ENCODE peak calls at places on chromosomes 16 and 17, in seven cellular contexts. P is Peyer's patch, C is astrocyte, Q is A673, Y is AG04450, N is BJ, X is ovary. K is an unnamed sample. For H3K27me3, the result is how much of the 10 kb centered on the place peaks cover.

GRCh38 chr17:44906987-44907681 is 7.9 kb upstream of the EFTUD2 start:
- DNase-seq in P (no peak), C (peak), Q (no peak), Y (no peak), N (no peak), X (no peak), K (no peak)

GRCh38 chr16:27976990-27977389 is 86.5 kb downstream of the GSG1L start:
- DNase-seq in P (no peak), C (no peak), Q (no peak), Y (no peak), N (no peak), X (no peak), K (peak)

GRCh38 chr17:70913086-70913485 is 743.8 kb downstream of the KCNJ2 start:
- DNase-seq in P (no peak), C (peak), Q (no peak), Y (no peak), N (peak), X (no peak), K (no peak)

GRCh38 chr17:33990943-33991706 is 264.0 kb upstream of the CCL2 start:
- DNase-seq in P (no peak), C (no peak), Q (peak), Y (no peak), N (no peak), X (no peak), K (peak)

GRCh38 chr16:29767062-29767461 is 11.0 kb upstream of the ZG16 start:
- DNase-seq in P (no peak), C (no peak), Q (no peak), Y (no peak), N (no peak), X (no peak), K (no peak)

GRCh38 chr17:1147664-1148063 is 32.1 kb downstream of the ABR start:
- DNase-seq in P (no peak), C (peak), Q (peak), Y (no peak), N (no peak), X (no peak), K (no peak)

GRCh38 chr17:48483004-48483403 is 47.8 kb downstream of the HOXB1 start:
- DNase-seq in P (no peak), C (no peak), Q (no peak), Y (no peak), N (no peak), X (no peak), K (no peak)

GRCh38 chr17:17090642-17091103 is 48.4 kb downstream of the MPRIP start:
- DNase-seq in P (no peak), C (no peak), Q (no peak), Y (no peak), N (no peak), X (no peak), K (no peak)

GRCh38 chr17:18933102-18934058 is 18.6 kb upstream of the SLC5A10 start:
- DNase-seq in P (no peak), C (no peak), Q (no peak), Y (no peak), N (no peak), X (no peak), K (no peak)

GRCh38 chr16:85541619-85542547 is 71.2 kb upstream of the GSE1 start:
- DNase-seq in P (no peak), C (no peak), Q (no peak), Y (no peak), N (peak), X (no peak), K (no peak)

GRCh38 chr17:44786551-44787081 is 27.8 kb downstream of the ADAM11 start:
- DNase-seq in P (no peak), C (no peak), Q (no peak), Y (no peak), N (no peak), X (no peak), K (no peak)

GRCh38 chr16:79001156-79001997 is 599.2 kb downstream of the MAF start:
- DNase-seq in P (no peak), C (no peak), Q (no peak), Y (no peak), N (no peak), X (no peak), K (no peak)

GRCh38 chr17:61551255-61551742 is 39.7 kb downstream of the NACA2 start:
- DNase-seq in P (no peak), C (peak), Q (peak), Y (no peak), N (peak), X (no peak), K (no peak)

GRCh38 chr17:50841949-50842354 is 6.6 kb downstream of the WFIKKN2 start:
- DNase-seq in P (peak), C (peak), Q (peak), Y (no peak), N (no peak), X (peak), K (no peak)

GRCh38 chr16:4510747-4511426 is 27.7 kb downstream of the CDIP1 start:
- DNase-seq in P (no peak), C (no peak), Q (no peak), Y (no peak), N (no peak), X (no peak), K (no peak)

GRCh38 chr17:34533811-34534527 is 45.4 kb upstream of the TMEM132E start:
- DNase-seq in P (no peak), C (no peak), Q (no peak), Y (no peak), N (no peak), X (no peak), K (no peak)

GRCh38 chr17:75783069-75783783 is 1.4 kb upstream of the UNK start:
- DNase-seq in P (no peak), C (peak), Q (peak), Y (no peak), N (no peak), X (no peak), K (no peak)

GRCh38 chr17:58352843-58353719 is 1.1 kb upstream of the SUPT4H1 start:
- DNase-seq in P (peak), C (no peak), Q (peak), Y (no peak), N (no peak), X (peak), K (no peak)

GRCh38 chr17:76969598-76970172 is 101.5 kb downstream of the MGAT5B start:
- DNase-seq in P (no peak), C (peak), Q (peak), Y (no peak), N (no peak), X (no peak), K (no peak)

GRCh38 chr17:48996696-48997102 is 486 bp upstream of the IGF2BP1 start:
- DNase-seq in P (no peak), C (no peak), Q (no peak), Y (no peak), N (no peak), X (no peak), K (peak)

GRCh38 chr17:27380551-27380950 is 75.7 kb upstream of the KSR1 start:
- DNase-seq in P (no peak), C (no peak), Q (no peak), Y (no peak), N (no peak), X (no peak), K (no peak)

GRCh38 chr17:14784997-14785696 is 480.0 kb downstream of the PMP22 start:
- DNase-seq in P (no peak), C (no peak), Q (no peak), Y (no peak), N (no peak), X (no peak), K (no peak)

GRCh38 chr16:86982347-86982596 is 334.9 kb downstream of the C16orf95 start:
- DNase-seq in P (no peak), C (no peak), Q (no peak), Y (no peak), N (no peak), X (no peak), K (no peak)

GRCh38 chr17:59101178-59101577 is 5.5 kb downstream of the TRIM37 start:
- DNase-seq in P (no peak), C (no peak), Q (no peak), Y (no peak), N (no peak), X (no peak), K (no peak)

GRCh38 chr16:67865318-67865717 is 7.5 kb upstream of the EDC4 start:
- DNase-seq in P (no peak), C (no peak), Q (peak), Y (no peak), N (no peak), X (no peak), K (no peak)

GRCh38 chr17:67514998-67515397 is 137.9 kb downstream of the PITPNC1 start:
- DNase-seq in P (no peak), C (no peak), Q (no peak), Y (no peak), N (no peak), X (no peak), K (peak)

GRCh38 chr17:17269926-17270773 is 10.9 kb downstream of the COPS3 start:
- DNase-seq in P (no peak), C (no peak), Q (no peak), Y (no peak), N (no peak), X (no peak), K (no peak)

GRCh38 chr17:45857977-45858708 is 13.5 kb downstream of the SPPL2C start:
- DNase-seq in P (no peak), C (peak), Q (no peak), Y (no peak), N (no peak), X (no peak), K (no peak)

GRCh38 chr17:80782536-80783427 is 208.9 kb upstream of the CHMP6 start:
- DNase-seq in P (no peak), C (no peak), Q (no peak), Y (no peak), N (no peak), X (no peak), K (no peak)

GRCh38 chr17:47703191-47703591 is 9.2 kb downstream of the TBKBP1 start:
- DNase-seq in P (peak), C (no peak), Q (no peak), Y (no peak), N (no peak), X (peak), K (no peak)

GRCh38 chr16:19872935-19873334 is 11.7 kb downstream of the GPRC5B start:
- DNase-seq in P (no peak), C (no peak), Q (no peak), Y (no peak), N (no peak), X (no peak), K (no peak)

GRCh38 chr16:11047057-11047456 is 102.7 kb downstream of the CLEC16A start:
- DNase-seq in P (no peak), C (peak), Q (peak), Y (peak), N (peak), X (no peak), K (no peak)

GRCh38 chr17:82840431-82840831 is 609 bp upstream of the ZNF750 start:
- DNase-seq in P (no peak), C (no peak), Q (no peak), Y (no peak), N (no peak), X (no peak), K (no peak)

GRCh38 chr17:40124279-40125141 is 2.7 kb downstream of the MSL1 start:
- DNase-seq in P (no peak), C (peak), Q (no peak), Y (no peak), N (no peak), X (no peak), K (no peak)

DNA sequence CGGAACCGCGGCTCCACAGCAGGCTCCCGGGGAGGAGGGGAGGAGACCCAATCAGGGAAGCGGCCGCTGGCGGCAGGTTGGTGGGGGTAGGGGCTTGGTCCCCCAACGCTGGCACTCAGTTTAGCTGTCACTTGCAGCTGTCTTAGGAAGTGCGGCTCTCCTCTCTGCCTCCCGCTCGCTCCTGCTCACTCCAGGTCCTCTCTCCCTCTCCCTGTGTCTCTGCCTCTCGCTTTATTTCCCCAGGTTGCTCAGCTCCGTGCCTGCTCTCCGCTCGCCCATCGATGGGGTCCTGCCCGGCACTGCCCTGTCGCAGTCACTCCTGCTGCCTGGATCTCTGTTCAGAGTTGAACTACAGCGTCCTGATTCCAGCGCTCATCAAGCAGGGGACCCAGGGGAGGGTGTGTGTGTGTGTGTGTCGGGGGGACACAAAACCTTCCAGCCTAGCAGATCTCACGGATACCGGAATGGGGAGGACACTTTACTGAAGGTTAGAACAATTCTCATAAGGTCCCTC is 145.6 kb downstream of the ENGASE start:
- DNase-seq in P (no peak), C (no peak), Q (no peak), Y (no peak), N (no peak), X (no peak), K (no peak)
- H3K4me3 ChIP-seq in P (no peak), C (no peak), Q (no peak), Y (no peak), N (no peak), X (no peak), K (no peak)

DNA sequence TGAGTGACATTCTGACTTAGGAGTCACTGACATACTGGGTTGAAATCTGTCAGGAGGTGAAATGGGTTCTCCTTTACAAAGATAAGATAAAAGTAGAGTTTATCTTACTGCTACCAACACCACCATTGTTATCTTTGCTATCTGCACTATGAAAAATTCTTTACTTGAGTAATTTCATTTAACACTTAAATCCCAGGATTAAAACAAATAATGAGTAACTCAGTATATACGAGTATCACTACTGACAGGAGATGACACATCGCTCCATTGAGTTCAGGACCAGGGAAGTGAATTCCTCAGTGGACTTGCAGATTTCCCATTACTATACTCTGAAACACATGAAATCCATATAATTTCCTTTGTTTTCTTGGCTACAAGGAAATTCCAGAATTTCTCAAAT is 242.1 kb upstream of the NLRP1 start:
- DNase-seq in P (no peak), C (peak), Q (no peak), Y (no peak), N (no peak), X (no peak), K (no peak)
- H3K27me3 ChIP-seq in P (under half), C (under half), Q (under half), Y (under half), N (under half), X (under half), K (under half)

GRCh38 chr16:56047307-56048234 is 143.7 kb upstream of the GNAO1 start:
- DNase-seq in P (no peak), C (no peak), Q (no peak), Y (no peak), N (no peak), X (no peak), K (no peak)

GRCh38 chr16:56038564-56039098 is 152.7 kb upstream of the GNAO1 start:
- DNase-seq in P (no peak), C (no peak), Q (no peak), Y (no peak), N (no peak), X (no peak), K (no peak)

GRCh38 chr16:56042416-56042815 is 148.9 kb upstream of the GNAO1 start:
- DNase-seq in P (no peak), C (no peak), Q (no peak), Y (no peak), N (no peak), X (no peak), K (no peak)

GRCh38 chr16:56041556-56042140 is 149.6 kb upstream of the GNAO1 start:
- DNase-seq in P (no peak), C (no peak), Q (peak), Y (no peak), N (no peak), X (no peak), K (peak)
- TF ChIP-seq CTCF in P (peak), C (no peak), Q (peak), Y (no peak), N (peak), X (no peak), K (peak)

GRCh38 chr16:77592021-77592420 is 130.3 kb upstream of the NUDT7 start:
- DNase-seq in P (no peak), C (no peak), Q (no peak), Y (no peak), N (no peak), X (no peak), K (no peak)
- H3K4me3 ChIP-seq in P (no peak), C (no peak), Q (no peak), Y (no peak), N (no peak), X (no peak), K (no peak)